ENCODE peak calls at places on chromosome 2, in eight cellular contexts. One of them, this sample, is unnamed.

GRCh38 chr2:133194068-133194655 is 374.1 kb downstream of the NCKAP5 start:
- DNase-seq in lower leg skin: no peak
- DNase-seq in A549: peak; percentile 20
- DNase-seq in foreskin fibroblast: peak; percentile 24
- DNase-seq in left lung: no peak
- DNase-seq in B cell: no peak
- DNase-seq in cardiac muscle cell: peak; percentile 10
- DNase-seq in psoas muscle: no peak
- DNase-seq in this sample: no peak

GRCh38 chr2:118667964-118668363 is 179.5 kb downstream of the EN1 start:
- DNase-seq in left lung: no peak
- DNase-seq in lower leg skin: no peak
- DNase-seq in psoas muscle: no peak
- DNase-seq in A549: peak; percentile 8
- DNase-seq in B cell: no peak
- DNase-seq in cardiac muscle cell: peak; percentile 62
- DNase-seq in foreskin fibroblast: peak; percentile 86
- DNase-seq in this sample: no peak

GRCh38 chr2:105595536-105595935 is 149.2 kb upstream of the NCK2 start:
- DNase-seq in left lung: no peak
- DNase-seq in A549: no peak
- DNase-seq in B cell: no peak
- DNase-seq in psoas muscle: no peak
- DNase-seq in foreskin fibroblast: no peak
- DNase-seq in lower leg skin: no peak
- DNase-seq in cardiac muscle cell: no peak
- DNase-seq in this sample: peak; percentile 35

GRCh38 chr2:43745457-43745856 is 28.4 kb upstream of the DYNC2LI1 start:
- DNase-seq in foreskin fibroblast: peak; percentile 78
- DNase-seq in left lung: no peak
- DNase-seq in cardiac muscle cell: peak; percentile 78
- DNase-seq in psoas muscle: no peak
- DNase-seq in lower leg skin: no peak
- DNase-seq in B cell: no peak
- DNase-seq in A549: no peak
- DNase-seq in this sample: no peak

GRCh38 chr2:15818186-15818795 is 122.1 kb upstream of the MYCN start:
- DNase-seq in A549: no peak
- DNase-seq in left lung: no peak
- DNase-seq in foreskin fibroblast: no peak
- DNase-seq in psoas muscle: no peak
- DNase-seq in cardiac muscle cell: no peak
- DNase-seq in lower leg skin: no peak
- DNase-seq in B cell: no peak
- DNase-seq in this sample: no peak

GRCh38 chr2:20507166-20507692 is 60.4 kb downstream of the RHOB start:
- DNase-seq in cardiac muscle cell: no peak
- DNase-seq in left lung: no peak
- DNase-seq in A549: no peak
- DNase-seq in psoas muscle: no peak
- DNase-seq in B cell: no peak
- DNase-seq in foreskin fibroblast: no peak
- DNase-seq in lower leg skin: no peak
- DNase-seq in this sample: peak; percentile 66

GRCh38 chr2:133769036-133769435 is 200.8 kb upstream of the NCKAP5 start:
- DNase-seq in psoas muscle: no peak
- DNase-seq in cardiac muscle cell: no peak
- DNase-seq in foreskin fibroblast: no peak
- DNase-seq in left lung: no peak
- DNase-seq in A549: no peak
- DNase-seq in B cell: no peak
- DNase-seq in lower leg skin: no peak
- DNase-seq in this sample: no peak

GRCh38 chr2:118049140-118050128 is 35.6 kb upstream of the CCDC93 start:
- DNase-seq in lower leg skin: no peak
- DNase-seq in foreskin fibroblast: no peak
- DNase-seq in A549: no peak
- DNase-seq in left lung: no peak
- DNase-seq in psoas muscle: no peak
- DNase-seq in B cell: peak; percentile 7
- DNase-seq in cardiac muscle cell: no peak
- DNase-seq in this sample: peak; percentile 13

GRCh38 chr2:172919732-172920131 is 155.9 kb upstream of the MAP3K20 start:
- DNase-seq in A549: no peak
- DNase-seq in foreskin fibroblast: no peak
- DNase-seq in cardiac muscle cell: no peak
- DNase-seq in psoas muscle: no peak
- DNase-seq in lower leg skin: no peak
- DNase-seq in B cell: no peak
- DNase-seq in left lung: no peak
- DNase-seq in this sample: no peak

GRCh38 chr2:11077411-11077810 is 77.9 kb upstream of the SLC66A3 start:
- DNase-seq in cardiac muscle cell: no peak
- DNase-seq in lower leg skin: peak; percentile 63
- DNase-seq in psoas muscle: no peak
- DNase-seq in foreskin fibroblast: no peak
- DNase-seq in B cell: no peak
- DNase-seq in A549: no peak
- DNase-seq in left lung: no peak
- DNase-seq in this sample: no peak

GRCh38 chr2:100197643-100198153 is 55.3 kb upstream of the AFF3 start:
- DNase-seq in lower leg skin: peak; percentile 85
- DNase-seq in left lung: peak; percentile 88
- DNase-seq in foreskin fibroblast: peak; percentile 33
- DNase-seq in A549: no peak
- DNase-seq in cardiac muscle cell: peak; percentile 74
- DNase-seq in B cell: no peak
- DNase-seq in psoas muscle: peak; percentile 50
- DNase-seq in this sample: no peak

GRCh38 chr2:170204561-170204960 is 26.6 kb downstream of the MYO3B start:
- DNase-seq in cardiac muscle cell: no peak
- DNase-seq in A549: no peak
- DNase-seq in left lung: no peak
- DNase-seq in B cell: no peak
- DNase-seq in lower leg skin: no peak
- DNase-seq in foreskin fibroblast: no peak
- DNase-seq in psoas muscle: no peak
- DNase-seq in this sample: no peak

GRCh38 chr2:101517753-101518152 is 42.8 kb upstream of the RFX8 start:
- DNase-seq in cardiac muscle cell: peak; percentile 71
- DNase-seq in lower leg skin: no peak
- DNase-seq in psoas muscle: no peak
- DNase-seq in foreskin fibroblast: peak; percentile 81
- DNase-seq in left lung: no peak
- DNase-seq in A549: peak; percentile 83
- DNase-seq in B cell: no peak
- DNase-seq in this sample: no peak

DNA sequence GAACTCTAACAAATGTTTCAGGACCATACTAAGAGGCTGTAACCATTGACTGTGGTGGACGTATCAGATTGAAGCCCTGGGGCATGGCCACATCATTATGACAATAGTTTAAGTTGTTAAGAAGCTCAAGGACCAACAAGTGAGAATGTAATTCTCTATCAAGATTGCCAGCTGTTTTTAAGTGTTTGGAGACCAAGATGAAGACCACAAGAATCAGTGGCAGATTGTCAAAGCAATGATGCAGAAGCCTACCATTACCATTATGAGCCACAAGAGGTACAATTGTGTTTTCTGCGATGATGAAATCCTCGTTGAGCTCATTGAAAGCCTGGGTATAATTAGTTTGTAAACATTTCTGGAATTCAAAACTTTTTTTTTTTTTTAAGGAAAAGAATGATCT is 261.1 kb upstream of the ZEB2 start:
- DNase-seq in A549: no peak
- DNase-seq in foreskin fibroblast: peak; percentile 78
- DNase-seq in psoas muscle: no peak
- DNase-seq in B cell: no peak
- DNase-seq in lower leg skin: no peak
- DNase-seq in left lung: no peak
- DNase-seq in cardiac muscle cell: no peak
- DNase-seq in this sample: no peak
- TF ChIP-seq CTCF in A549: no peak
- TF ChIP-seq CTCF in foreskin fibroblast: peak; percentile 14
- TF ChIP-seq CTCF in psoas muscle: no peak
- TF ChIP-seq CTCF in B cell: no peak
- TF ChIP-seq CTCF in lower leg skin: no peak
- TF ChIP-seq CTCF in left lung: no peak
- TF ChIP-seq CTCF in cardiac muscle cell: no peak
- TF ChIP-seq CTCF in this sample: no peak

DNA sequence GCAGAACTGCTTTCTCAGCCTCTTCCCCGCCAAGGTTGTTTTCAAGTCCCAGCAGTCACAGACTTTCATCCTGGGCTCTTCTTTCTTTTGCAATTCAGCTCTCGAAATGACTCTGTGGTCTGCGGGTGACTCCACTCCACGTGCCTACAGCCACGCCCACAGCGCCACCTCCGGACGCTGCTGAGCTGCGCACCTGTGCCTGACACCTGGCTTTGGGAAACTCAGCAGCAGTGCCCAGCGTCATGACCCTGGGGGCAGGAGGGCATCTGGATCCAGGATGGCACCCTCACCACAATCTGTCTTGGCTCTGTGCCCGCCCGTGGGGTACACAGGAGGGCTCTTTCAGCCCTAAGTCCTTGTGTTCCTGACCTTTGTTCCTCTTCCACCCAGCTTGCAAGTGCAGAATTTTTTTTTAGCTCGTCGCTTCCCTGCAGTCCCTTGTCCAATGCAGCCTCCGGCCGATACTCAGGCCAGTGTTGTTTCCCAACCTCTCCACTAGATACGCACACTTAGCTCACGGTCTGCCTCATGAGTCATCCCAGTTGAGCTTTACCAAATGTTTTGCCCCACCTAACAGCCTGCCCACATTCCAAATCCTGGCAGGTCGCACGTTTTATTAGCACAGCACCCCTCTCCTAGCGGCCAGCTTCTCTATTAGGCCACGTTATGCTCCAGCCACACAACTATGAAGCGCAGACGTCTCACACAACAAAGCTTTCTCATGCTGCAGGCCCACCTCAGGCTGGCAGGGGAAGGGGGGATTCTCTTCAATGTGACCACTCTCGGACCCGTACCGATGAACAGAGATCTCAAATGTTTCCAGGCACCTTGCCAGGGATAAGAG is 6.5 kb upstream of the CAPN10 start:
- DNase-seq in B cell: peak; percentile 56
- DNase-seq in lower leg skin: no peak
- DNase-seq in foreskin fibroblast: peak; percentile 94
- DNase-seq in psoas muscle: peak; percentile 60
- DNase-seq in A549: peak; percentile 82
- DNase-seq in left lung: peak; percentile 90
- DNase-seq in cardiac muscle cell: peak; percentile 94
- DNase-seq in this sample: peak; percentile 83
- TF ChIP-seq CTCF in B cell: peak; percentile 13
- TF ChIP-seq CTCF in lower leg skin: no peak
- TF ChIP-seq CTCF in foreskin fibroblast: no peak
- TF ChIP-seq CTCF in psoas muscle: no peak
- TF ChIP-seq CTCF in A549: no peak
- TF ChIP-seq CTCF in left lung: peak; percentile 45
- TF ChIP-seq CTCF in cardiac muscle cell: peak; percentile 1
- TF ChIP-seq CTCF in this sample: peak; percentile 62

GRCh38 chr2:201517094-201517493 is 65.6 kb downstream of the STRADB start:
- DNase-seq in B cell: no peak
- DNase-seq in left lung: no peak
- DNase-seq in lower leg skin: no peak
- DNase-seq in A549: no peak
- DNase-seq in cardiac muscle cell: no peak
- DNase-seq in psoas muscle: no peak
- DNase-seq in foreskin fibroblast: peak; percentile 36
- DNase-seq in this sample: no peak

GRCh38 chr2:201513271-201513670 is 61.7 kb downstream of the STRADB start:
- DNase-seq in left lung: no peak
- DNase-seq in A549: no peak
- DNase-seq in psoas muscle: no peak
- DNase-seq in cardiac muscle cell: no peak
- DNase-seq in foreskin fibroblast: no peak
- DNase-seq in B cell: no peak
- DNase-seq in lower leg skin: no peak
- DNase-seq in this sample: no peak

GRCh38 chr2:201520201-201520600 is 68.7 kb downstream of the STRADB start:
- DNase-seq in foreskin fibroblast: peak; percentile 31
- DNase-seq in A549: no peak
- DNase-seq in left lung: no peak
- DNase-seq in B cell: no peak
- DNase-seq in cardiac muscle cell: peak; percentile 11
- DNase-seq in psoas muscle: no peak
- DNase-seq in lower leg skin: no peak
- DNase-seq in this sample: no peak

DNA sequence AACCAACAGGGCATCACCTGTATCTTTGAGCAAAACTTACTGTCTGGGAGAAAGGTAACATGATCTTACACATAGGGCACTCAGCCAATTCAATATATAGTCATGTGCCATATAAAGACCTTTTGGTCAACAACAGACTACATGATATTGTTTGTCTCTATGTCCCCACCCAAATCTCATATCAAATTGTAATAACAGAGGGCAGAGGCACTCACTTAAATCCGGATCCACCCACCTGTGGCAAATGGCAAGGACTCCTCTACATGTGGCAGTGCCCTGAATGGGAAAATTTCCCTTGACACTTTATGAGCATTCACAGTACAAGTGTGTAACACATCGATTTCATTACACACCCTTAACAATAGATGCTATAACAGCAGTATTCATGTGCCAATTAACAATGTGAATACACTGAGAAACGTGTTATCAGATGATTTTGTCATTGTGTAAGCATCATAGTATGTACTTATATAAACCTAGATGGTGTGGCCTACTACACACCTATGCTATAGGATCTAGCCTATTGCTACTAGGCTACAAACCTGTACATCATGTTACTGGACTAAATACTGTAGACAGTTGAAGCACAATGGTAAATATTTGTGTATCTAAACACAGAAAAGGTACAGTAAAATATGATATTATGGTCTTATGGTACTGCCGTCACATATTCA is 64.2 kb downstream of the STRADB start:
- DNase-seq in A549: no peak
- DNase-seq in psoas muscle: no peak
- DNase-seq in left lung: no peak
- DNase-seq in foreskin fibroblast: no peak
- DNase-seq in cardiac muscle cell: no peak
- DNase-seq in lower leg skin: no peak
- DNase-seq in B cell: no peak
- DNase-seq in this sample: no peak
- TF ChIP-seq CTCF in A549: no peak
- TF ChIP-seq CTCF in psoas muscle: no peak
- TF ChIP-seq CTCF in left lung: no peak
- TF ChIP-seq CTCF in foreskin fibroblast: no peak
- TF ChIP-seq CTCF in cardiac muscle cell: no peak
- TF ChIP-seq CTCF in lower leg skin: no peak
- TF ChIP-seq CTCF in B cell: no peak
- TF ChIP-seq CTCF in this sample: no peak

DNA sequence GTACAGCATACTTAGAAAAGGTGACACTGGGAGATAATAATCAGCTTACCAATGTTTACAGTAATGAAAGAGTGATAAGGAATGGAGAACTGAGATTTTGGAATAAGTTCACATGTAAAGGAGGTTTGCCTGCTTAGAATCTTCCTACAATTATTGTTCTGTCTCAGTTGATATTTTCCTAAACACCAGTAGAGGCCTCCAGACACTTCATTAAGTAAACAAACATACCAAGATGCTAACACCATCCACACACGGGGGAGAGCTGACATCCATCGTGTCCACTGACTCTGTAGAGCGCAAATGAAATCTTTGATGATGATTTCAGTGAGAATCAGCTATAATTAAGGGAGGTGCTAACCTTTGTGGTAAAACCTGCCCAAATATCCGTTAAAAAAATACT is 211.7 kb upstream of the MMADHC start:
- DNase-seq in psoas muscle: no peak
- DNase-seq in B cell: no peak
- DNase-seq in lower leg skin: no peak
- DNase-seq in left lung: no peak
- DNase-seq in cardiac muscle cell: peak; percentile 76
- DNase-seq in A549: peak; percentile 35
- DNase-seq in foreskin fibroblast: peak; percentile 27
- DNase-seq in this sample: no peak
- TF ChIP-seq CTCF in psoas muscle: peak; percentile 43
- TF ChIP-seq CTCF in B cell: no peak
- TF ChIP-seq CTCF in lower leg skin: no peak
- TF ChIP-seq CTCF in left lung: no peak
- TF ChIP-seq CTCF in cardiac muscle cell: peak; percentile 56
- TF ChIP-seq CTCF in A549: peak; percentile 55
- TF ChIP-seq CTCF in foreskin fibroblast: peak; percentile 42
- TF ChIP-seq CTCF in this sample: no peak

This sample was measured in activated CD8-positive, alpha-beta T cell treated with anti-CD3 and anti-CD28 coated beads for 36 hours.